ENCODE peak calls at places on chromosomes 16 and 17, in six cellular contexts. D is tibial artery, T is T1000, K is epithelial cell of esophagus, N is cardiac muscle cell, Y is skeletal muscle cell. I is an unnamed sample.
A peak's percentile ranks its signal among the peaks of the same experiment; 100 is the strongest.

GRCh38 chr16:49952386-49952785 is 72.6 kb upstream of the CNEP1R1 start:
- DNase-seq in D (no peak), T (no peak), K (peak; percentile 24), N (peak; percentile 53), Y (no peak), I (no peak)

GRCh38 chr16:75206749-75207451 is at the start of gene CTRB2:
- DNase-seq in D (no peak), T (no peak), K (no peak), N (no peak), Y (no peak), I (no peak)

GRCh38 chr17:41648411-41649195 is 24.2 kb upstream of the KRT17 start:
- DNase-seq in D (peak; percentile 79), T (peak; percentile 61), K (peak; percentile 89), N (peak; percentile 89), Y (peak; percentile 43), I (peak; percentile 79)

GRCh38 chr16:1288813-1289479 is 20.5 kb upstream of the UBE2I start:
- DNase-seq in D (no peak), T (no peak), K (no peak), N (no peak), Y (no peak), I (no peak)

GRCh38 chr17:39164675-39165143 is 1.3 kb downstream of the ARL5C start:
- DNase-seq in D (peak; percentile 90), T (peak; percentile 46), K (peak; percentile 80), N (peak; percentile 97), Y (peak; percentile 64), I (peak; percentile 89)

GRCh38 chr16:65889533-65889966 is 476.9 kb upstream of the CDH5 start:
- DNase-seq in D (no peak), T (no peak), K (peak; percentile 87), N (peak; percentile 7), Y (no peak), I (no peak)

GRCh38 chr17:49290690-49291326 is 60.2 kb upstream of the PHOSPHO1 start:
- DNase-seq in D (no peak), T (no peak), K (peak; percentile 46), N (peak; percentile 60), Y (peak; percentile 4), I (no peak)

GRCh38 chr17:81684442-81684911 is 666 bp downstream of the HGS start:
- DNase-seq in D (peak; percentile 41), T (no peak), K (peak; percentile 27), N (no peak), Y (peak; percentile 60), I (no peak)

GRCh38 chr17:74514632-74515035 is 16.6 kb downstream of the CD300LB start:
- DNase-seq in D (peak; percentile 28), T (peak; percentile 98), K (peak; percentile 27), N (no peak), Y (no peak), I (no peak)

GRCh38 chr16:28938721-28939120 is 7.0 kb downstream of the CD19 start:
- DNase-seq in D (no peak), T (no peak), K (no peak), N (no peak), Y (no peak), I (no peak)

I was measured in gastrocnemius medialis.